ENCODE peak calls at places on chromosome 9, in ten cellular contexts. C is stimulated activated CD4-positive, alpha-beta T cell treated with anti-CD3 and anti-CD28 coated beads, Interleukin-2, amount 100 ng/mL, for 24 hours; Y is astrocyte; T is GM12864; I is NCI-H524 treated with DMSO at 0.1 percent for 48 hours; E is ELF-1; J is NCI-H187; U is right atrium auricular region; D is neural crest cell; L is fibroblast of pulmonary artery. N is an unnamed sample.

GRCh38 chr9:125961037-125961436 is 213.9 kb downstream of the PBX3 start:
- DNase-seq in Y (no peak), T (no peak), D (no peak), I (no peak), C (no peak), E (no peak), L (no peak), J (no peak), U (no peak), N (no peak)

GRCh38 chr9:114538241-114538640 is 33.0 kb upstream of the WHRN start:
- DNase-seq in T (peak), L (no peak), D (no peak), U (no peak), I (no peak), Y (no peak), J (no peak), C (no peak), E (peak), N (no peak)

GRCh38 chr9:98805506-98806272 is 1.8 kb upstream of the GALNT12 start:
- DNase-seq in U (no peak), E (no peak), C (no peak), D (no peak), I (no peak), Y (peak), J (no peak), L (peak), T (no peak), N (no peak)

GRCh38 chr9:124510650-124511425 is 3.6 kb upstream of the NR5A1 start:
- DNase-seq in I (no peak), Y (no peak), J (no peak), E (no peak), C (no peak), D (no peak), U (no peak), L (peak), T (no peak), N (no peak)

GRCh38 chr9:99411479-99412100 is 189.5 kb downstream of the SEC61B start:
- DNase-seq in I (no peak), C (no peak), U (no peak), D (no peak), L (no peak), J (no peak), Y (no peak), E (peak), T (no peak), N (no peak)

GRCh38 chr9:36074870-36075532 is 38.3 kb downstream of the RECK start:
- DNase-seq in D (no peak), L (peak), C (no peak), U (peak), Y (peak), E (no peak), T (no peak), J (no peak), I (no peak), N (no peak)

GRCh38 chr9:92850898-92851297 is 26.9 kb downstream of the ZNF484 start:
- DNase-seq in T (no peak), L (no peak), J (no peak), E (no peak), C (no peak), U (no peak), Y (no peak), I (no peak), D (no peak), N (peak)

GRCh38 chr9:113578877-113579269 is 115.3 kb downstream of the RGS3 start:
- DNase-seq in U (peak), C (peak), Y (peak), D (no peak), J (no peak), T (peak), I (no peak), L (peak), E (no peak), N (peak)

GRCh38 chr9:37503736-37504135 is 18.0 kb downstream of the POLR1E start:
- DNase-seq in Y (peak), T (no peak), C (no peak), J (no peak), D (no peak), U (no peak), E (no peak), I (no peak), L (no peak), N (peak)

GRCh38 chr9:14052346-14052745 is 261.6 kb downstream of the NFIB start:
- DNase-seq in D (no peak), J (no peak), L (no peak), Y (no peak), T (no peak), E (no peak), C (no peak), I (no peak), U (no peak), N (no peak)

GRCh38 chr9:137056739-137057407 is 3.0 kb upstream of the ENTPD2 start:
- DNase-seq in D (no peak), T (no peak), Y (no peak), I (no peak), U (no peak), C (no peak), E (no peak), J (no peak), L (no peak), N (no peak)

GRCh38 chr9:129489838-129490582 is 130.9 kb downstream of the C9orf50 start:
- DNase-seq in I (no peak), Y (no peak), L (peak), U (no peak), C (peak), E (no peak), D (no peak), T (no peak), J (no peak), N (peak)

GRCh38 chr9:106921341-106921899 is 58.5 kb downstream of the ZNF462 start:
- DNase-seq in J (peak), D (peak), E (peak), U (no peak), T (no peak), C (no peak), Y (peak), L (peak), I (no peak), N (peak)

GRCh38 chr9:89695441-89695891 is 90.7 kb downstream of the GADD45G start:
- DNase-seq in D (no peak), T (no peak), I (peak), L (no peak), J (no peak), E (peak), C (no peak), Y (no peak), U (no peak), N (no peak)

GRCh38 chr9:81397735-81398381 is 291.5 kb downstream of the TLE1 start:
- DNase-seq in Y (no peak), L (no peak), U (no peak), I (no peak), D (no peak), J (no peak), T (no peak), C (no peak), E (no peak), N (no peak)